ENCODE peak calls at places on chromosomes 1 and 21, in seven cellular contexts. One of them, this sample, is unnamed.

GRCh38 chr1:61993331-61993961 is 201.2 kb upstream of the L1TD1 start:
- DNase-seq in heart left ventricle: no peak
- DNase-seq in MM.1S: no peak
- DNase-seq in A673: peak
- DNase-seq in thyroid gland: no peak
- DNase-seq in SK-N-SH: no peak
- DNase-seq in CD8-positive, alpha-beta T cell: no peak
- DNase-seq in this sample: peak

GRCh38 chr1:17673335-17674075 is 81.6 kb upstream of the ACTL8 start:
- DNase-seq in CD8-positive, alpha-beta T cell: no peak
- DNase-seq in heart left ventricle: no peak
- DNase-seq in SK-N-SH: no peak
- DNase-seq in thyroid gland: no peak
- DNase-seq in A673: no peak
- DNase-seq in MM.1S: no peak
- DNase-seq in this sample: no peak

GRCh38 chr21:18478513-18478912 is 74.9 kb upstream of the TMPRSS15 start:
- DNase-seq in MM.1S: no peak
- DNase-seq in SK-N-SH: no peak
- DNase-seq in A673: no peak
- DNase-seq in thyroid gland: no peak
- DNase-seq in heart left ventricle: no peak
- DNase-seq in CD8-positive, alpha-beta T cell: no peak
- DNase-seq in this sample: no peak

GRCh38 chr1:156357977-156358376 is 11.0 kb upstream of the RHBG start:
- DNase-seq in A673: no peak
- DNase-seq in SK-N-SH: no peak
- DNase-seq in heart left ventricle: no peak
- DNase-seq in MM.1S: no peak
- DNase-seq in CD8-positive, alpha-beta T cell: no peak
- DNase-seq in thyroid gland: no peak
- DNase-seq in this sample: no peak

GRCh38 chr1:188249813-188250212 is 1421.1 kb downstream of the PLA2G4A start:
- DNase-seq in A673: no peak
- DNase-seq in thyroid gland: no peak
- DNase-seq in heart left ventricle: no peak
- DNase-seq in SK-N-SH: no peak
- DNase-seq in MM.1S: no peak
- DNase-seq in CD8-positive, alpha-beta T cell: no peak
- DNase-seq in this sample: no peak

GRCh38 chr1:214808845-214809460 is 206.0 kb downstream of the CENPF start:
- DNase-seq in heart left ventricle: no peak
- DNase-seq in thyroid gland: no peak
- DNase-seq in CD8-positive, alpha-beta T cell: no peak
- DNase-seq in MM.1S: no peak
- DNase-seq in A673: peak
- DNase-seq in SK-N-SH: no peak
- DNase-seq in this sample: no peak

GRCh38 chr1:235971020-235971419 is 93.9 kb downstream of the NID1 start:
- DNase-seq in SK-N-SH: no peak
- DNase-seq in A673: no peak
- DNase-seq in CD8-positive, alpha-beta T cell: no peak
- DNase-seq in MM.1S: no peak
- DNase-seq in thyroid gland: no peak
- DNase-seq in heart left ventricle: no peak
- DNase-seq in this sample: no peak

GRCh38 chr1:17736625-17737024 is 18.5 kb upstream of the ACTL8 start:
- DNase-seq in MM.1S: no peak
- DNase-seq in heart left ventricle: no peak
- DNase-seq in CD8-positive, alpha-beta T cell: no peak
- DNase-seq in thyroid gland: no peak
- DNase-seq in SK-N-SH: no peak
- DNase-seq in A673: no peak
- DNase-seq in this sample: no peak

GRCh38 chr1:172135923-172136610 is 284.4 kb upstream of the C1orf105 start:
- DNase-seq in MM.1S: no peak
- DNase-seq in SK-N-SH: no peak
- DNase-seq in CD8-positive, alpha-beta T cell: no peak
- DNase-seq in heart left ventricle: no peak
- DNase-seq in A673: no peak
- DNase-seq in thyroid gland: no peak
- DNase-seq in this sample: no peak

GRCh38 chr1:226599636-226600238 is 51.2 kb downstream of the STUM start:
- DNase-seq in CD8-positive, alpha-beta T cell: no peak
- DNase-seq in heart left ventricle: no peak
- DNase-seq in SK-N-SH: no peak
- DNase-seq in A673: no peak
- DNase-seq in MM.1S: no peak
- DNase-seq in thyroid gland: no peak
- DNase-seq in this sample: no peak

GRCh38 chr1:247286134-247286670 is 30.3 kb downstream of the VN1R5 start:
- DNase-seq in SK-N-SH: no peak
- DNase-seq in A673: no peak
- DNase-seq in heart left ventricle: no peak
- DNase-seq in thyroid gland: no peak
- DNase-seq in CD8-positive, alpha-beta T cell: no peak
- DNase-seq in MM.1S: no peak
- DNase-seq in this sample: no peak

GRCh38 chr1:227730630-227731151 is 4.4 kb downstream of the JMJD4 start:
- DNase-seq in heart left ventricle: no peak
- DNase-seq in CD8-positive, alpha-beta T cell: no peak
- DNase-seq in SK-N-SH: peak
- DNase-seq in MM.1S: no peak
- DNase-seq in A673: no peak
- DNase-seq in thyroid gland: peak
- DNase-seq in this sample: no peak

GRCh38 chr1:205298191-205298994 is 23.2 kb downstream of the NUAK2 start:
- DNase-seq in CD8-positive, alpha-beta T cell: no peak
- DNase-seq in MM.1S: no peak
- DNase-seq in heart left ventricle: no peak
- DNase-seq in A673: peak
- DNase-seq in SK-N-SH: no peak
- DNase-seq in thyroid gland: peak
- DNase-seq in this sample: peak

GRCh38 chr1:89311757-89312156 is 39.1 kb upstream of the GBP5 start:
- DNase-seq in CD8-positive, alpha-beta T cell: no peak
- DNase-seq in heart left ventricle: peak
- DNase-seq in SK-N-SH: no peak
- DNase-seq in A673: no peak
- DNase-seq in thyroid gland: no peak
- DNase-seq in MM.1S: no peak
- DNase-seq in this sample: no peak

GRCh38 chr1:153465728-153466625 is 5.5 kb upstream of the S100A7 start:
- DNase-seq in A673: peak
- DNase-seq in heart left ventricle: peak
- DNase-seq in SK-N-SH: peak
- DNase-seq in CD8-positive, alpha-beta T cell: peak
- DNase-seq in MM.1S: peak
- DNase-seq in thyroid gland: peak
- DNase-seq in this sample: no peak

GRCh38 chr1:10843697-10844096 is 47.3 kb upstream of the CASZ1 start:
- DNase-seq in A673: no peak
- DNase-seq in SK-N-SH: no peak
- DNase-seq in heart left ventricle: no peak
- DNase-seq in MM.1S: no peak
- DNase-seq in thyroid gland: no peak
- DNase-seq in CD8-positive, alpha-beta T cell: no peak
- DNase-seq in this sample: no peak

DNA sequence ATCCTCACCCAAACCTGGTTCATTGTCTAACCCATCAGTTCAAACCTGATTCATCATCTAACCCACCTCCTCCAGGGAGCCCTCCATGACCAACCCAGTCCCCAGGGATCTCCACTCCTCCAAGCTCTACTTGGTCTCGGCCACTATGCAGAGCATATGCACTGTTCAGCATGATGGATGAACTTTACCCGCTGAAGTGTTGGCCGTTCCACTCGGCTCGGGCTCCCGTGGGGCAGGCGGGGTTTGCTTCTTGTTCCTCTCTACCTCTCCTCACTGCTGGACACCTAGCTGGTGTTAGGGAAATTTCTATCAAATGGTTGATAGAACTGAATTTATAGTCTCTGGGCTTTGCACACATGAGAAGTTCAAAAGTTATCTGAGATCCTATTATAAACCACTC is 111.0 kb downstream of the TRABD2B start:
- DNase-seq in MM.1S: no peak
- DNase-seq in thyroid gland: no peak
- DNase-seq in CD8-positive, alpha-beta T cell: no peak
- DNase-seq in A673: no peak
- DNase-seq in heart left ventricle: no peak
- DNase-seq in SK-N-SH: no peak
- DNase-seq in this sample: no peak
- H3K27ac ChIP-seq in MM.1S: no peak
- H3K27ac ChIP-seq in thyroid gland: no peak
- H3K27ac ChIP-seq in CD8-positive, alpha-beta T cell: no peak
- H3K27ac ChIP-seq in A673: no peak
- H3K27ac ChIP-seq in heart left ventricle: no peak
- H3K27ac ChIP-seq in SK-N-SH: no peak
- H3K27ac ChIP-seq in this sample: no peak

GRCh38 chr1:27439150-27439549 is 46.7 kb downstream of the GPR3 start:
- DNase-seq in CD8-positive, alpha-beta T cell: no peak
- DNase-seq in MM.1S: no peak
- DNase-seq in A673: no peak
- DNase-seq in thyroid gland: no peak
- DNase-seq in SK-N-SH: no peak
- DNase-seq in heart left ventricle: no peak
- DNase-seq in this sample: no peak
- H3K27ac ChIP-seq in CD8-positive, alpha-beta T cell: no peak
- H3K27ac ChIP-seq in MM.1S: peak
- H3K27ac ChIP-seq in A673: no peak
- H3K27ac ChIP-seq in thyroid gland: no peak
- H3K27ac ChIP-seq in SK-N-SH: no peak
- H3K27ac ChIP-seq in heart left ventricle: no peak
- H3K27ac ChIP-seq in this sample: no peak

GRCh38 chr1:183368213-183369108 is 49.7 kb downstream of the NMNAT2 start:
- DNase-seq in thyroid gland: no peak
- DNase-seq in CD8-positive, alpha-beta T cell: no peak
- DNase-seq in SK-N-SH: no peak
- DNase-seq in heart left ventricle: no peak
- DNase-seq in A673: no peak
- DNase-seq in MM.1S: no peak
- DNase-seq in this sample: no peak
- H3K27ac ChIP-seq in thyroid gland: no peak
- H3K27ac ChIP-seq in CD8-positive, alpha-beta T cell: no peak
- H3K27ac ChIP-seq in SK-N-SH: no peak
- H3K27ac ChIP-seq in heart left ventricle: no peak
- H3K27ac ChIP-seq in A673: no peak
- H3K27ac ChIP-seq in MM.1S: no peak
- H3K27ac ChIP-seq in this sample: no peak

GRCh38 chr1:204288061-204288588 is 71.6 kb downstream of the PLEKHA6 start:
- DNase-seq in MM.1S: no peak
- DNase-seq in heart left ventricle: peak
- DNase-seq in CD8-positive, alpha-beta T cell: no peak
- DNase-seq in A673: peak
- DNase-seq in thyroid gland: peak
- DNase-seq in SK-N-SH: peak
- DNase-seq in this sample: peak
- H3K27ac ChIP-seq in MM.1S: no peak
- H3K27ac ChIP-seq in heart left ventricle: peak
- H3K27ac ChIP-seq in CD8-positive, alpha-beta T cell: no peak
- H3K27ac ChIP-seq in A673: no peak
- H3K27ac ChIP-seq in thyroid gland: no peak
- H3K27ac ChIP-seq in SK-N-SH: peak
- H3K27ac ChIP-seq in this sample: peak

DNA sequence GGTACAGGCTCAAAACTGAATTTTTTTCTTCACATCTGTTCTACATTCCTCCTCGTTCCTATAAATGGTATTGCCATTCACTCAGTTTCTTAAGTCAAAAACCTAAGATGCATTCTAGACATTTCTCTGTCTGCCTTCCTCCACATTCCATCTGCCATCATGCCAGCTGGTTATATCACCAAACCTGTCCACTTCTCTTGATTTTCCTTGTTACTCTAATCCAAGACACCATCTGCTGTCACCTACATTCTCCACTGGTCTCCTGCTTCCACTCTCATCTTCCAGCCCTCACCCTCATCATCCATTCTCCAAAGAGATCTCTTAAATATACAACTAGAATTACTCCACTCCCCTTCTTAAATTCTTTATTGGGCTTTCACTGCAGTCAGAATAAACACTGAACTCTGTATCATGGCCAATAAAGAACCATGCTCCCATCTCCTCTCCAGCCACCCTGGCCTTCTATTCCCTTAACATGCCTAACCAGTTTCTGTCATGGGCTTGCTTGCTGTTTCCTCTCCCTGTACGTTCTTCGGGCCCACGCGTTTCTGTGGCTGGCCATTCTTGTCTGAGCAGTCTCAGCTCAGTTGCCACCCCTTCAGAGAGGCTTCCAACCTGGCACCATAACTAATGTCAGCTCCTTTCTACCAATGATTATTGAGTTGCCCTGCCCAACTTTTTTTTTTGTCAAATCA is 278.3 kb downstream of the ST6GALNAC3 start:
- DNase-seq in A673: no peak
- DNase-seq in CD8-positive, alpha-beta T cell: no peak
- DNase-seq in thyroid gland: no peak
- DNase-seq in MM.1S: no peak
- DNase-seq in SK-N-SH: no peak
- DNase-seq in heart left ventricle: no peak
- DNase-seq in this sample: no peak
- H3K27ac ChIP-seq in A673: no peak
- H3K27ac ChIP-seq in CD8-positive, alpha-beta T cell: no peak
- H3K27ac ChIP-seq in thyroid gland: no peak
- H3K27ac ChIP-seq in MM.1S: no peak
- H3K27ac ChIP-seq in SK-N-SH: no peak
- H3K27ac ChIP-seq in heart left ventricle: no peak
- H3K27ac ChIP-seq in this sample: no peak

DNA sequence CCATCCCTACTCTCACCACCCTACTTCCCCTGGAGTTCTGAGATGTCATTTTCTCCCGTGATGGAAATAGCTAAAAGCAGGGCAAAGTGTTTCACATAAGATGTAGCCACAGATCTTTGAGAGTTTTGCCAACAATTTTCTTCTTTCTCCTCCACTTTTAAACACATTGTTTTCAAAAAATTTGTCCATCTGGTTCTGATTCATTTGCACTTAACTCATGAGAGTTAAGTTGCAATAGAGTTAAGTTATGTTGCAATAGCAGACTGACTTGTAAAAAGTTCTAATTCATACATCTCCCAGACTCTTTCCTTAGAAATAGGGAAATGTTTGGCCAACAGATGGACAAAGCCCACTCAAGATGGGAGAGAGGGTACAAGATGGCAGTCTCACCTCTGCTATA is 384.5 kb downstream of the PLPP3 start:
- DNase-seq in SK-N-SH: no peak
- DNase-seq in CD8-positive, alpha-beta T cell: no peak
- DNase-seq in thyroid gland: no peak
- DNase-seq in heart left ventricle: no peak
- DNase-seq in MM.1S: no peak
- DNase-seq in A673: no peak
- DNase-seq in this sample: no peak
- H3K27ac ChIP-seq in SK-N-SH: no peak
- H3K27ac ChIP-seq in CD8-positive, alpha-beta T cell: no peak
- H3K27ac ChIP-seq in thyroid gland: no peak
- H3K27ac ChIP-seq in heart left ventricle: no peak
- H3K27ac ChIP-seq in MM.1S: no peak
- H3K27ac ChIP-seq in A673: no peak
- H3K27ac ChIP-seq in this sample: no peak

GRCh38 chr1:41779350-41779749 is 139.4 kb downstream of the HIVEP3 start:
- DNase-seq in CD8-positive, alpha-beta T cell: no peak
- DNase-seq in thyroid gland: no peak
- DNase-seq in heart left ventricle: no peak
- DNase-seq in A673: no peak
- DNase-seq in SK-N-SH: no peak
- DNase-seq in MM.1S: no peak
- DNase-seq in this sample: no peak
- H3K27ac ChIP-seq in CD8-positive, alpha-beta T cell: no peak
- H3K27ac ChIP-seq in thyroid gland: peak
- H3K27ac ChIP-seq in heart left ventricle: no peak
- H3K27ac ChIP-seq in A673: no peak
- H3K27ac ChIP-seq in SK-N-SH: no peak
- H3K27ac ChIP-seq in MM.1S: no peak
- H3K27ac ChIP-seq in this sample: no peak